ENCODE peak calls at places on chromosomes 11 and 22, in ten cellular contexts. K, M, W, N, D, V, S, R, G and E are unnamed samples.
A peak's percentile ranks its signal among the peaks of the same experiment; 100 is the strongest.

GRCh38 chr11:45042560-45042959 is 91.9 kb upstream of the TP53I11 start:
- DNase-seq in K (peak; percentile 59), M (no peak), W (no peak), N (no peak), D (peak; percentile 44), V (no peak), S (peak; percentile 69), R (no peak), G (no peak), E (no peak)

GRCh38 chr11:79546366-79546765 is 105.5 kb upstream of the TENM4 start:
- DNase-seq in K (peak; percentile 58), M (no peak), W (no peak), N (no peak), D (peak; percentile 40), V (no peak), S (no peak), R (no peak), G (no peak), E (no peak)

GRCh38 chr22:40534379-40535188 is 101.9 kb downstream of the MRTFA start:
- DNase-seq in K (peak; percentile 63), M (peak; percentile 53), W (no peak), N (no peak), D (peak; percentile 46), V (peak; percentile 65), S (no peak), R (no peak), G (no peak), E (peak; percentile 57)

GRCh38 chr11:76769645-76770586 is 13.2 kb upstream of the TSKU start:
- DNase-seq in K (peak; percentile 37), M (peak; percentile 31), W (peak; percentile 74), N (no peak), D (no peak), V (no peak), S (no peak), R (peak; percentile 62), G (peak; percentile 81), E (peak; percentile 74)

GRCh38 chr11:131154329-131154728 is 216.1 kb upstream of the NTM start:
- DNase-seq in K (no peak), M (no peak), W (no peak), N (peak; percentile 13), D (no peak), V (no peak), S (no peak), R (no peak), G (no peak), E (no peak)

GRCh38 chr11:115869780-115870431 is 365.7 kb upstream of the CADM1 start:
- DNase-seq in K (peak; percentile 33), M (peak; percentile 3), W (no peak), N (peak; percentile 59), D (peak; percentile 1), V (peak; percentile 88), S (no peak), R (no peak), G (peak; percentile 13), E (peak; percentile 1)

GRCh38 chr22:21652547-21653545 is 10.7 kb downstream of the SDF2L1 start:
- DNase-seq in K (no peak), M (no peak), W (no peak), N (peak; percentile 92), D (no peak), V (peak; percentile 29), S (no peak), R (no peak), G (no peak), E (no peak)

GRCh38 chr22:23762866-23763578 is at the start of gene C22orf15:
- DNase-seq in K (no peak), M (peak; percentile 44), W (no peak), N (peak; percentile 48), D (no peak), V (no peak), S (no peak), R (no peak), G (no peak), E (peak; percentile 29)

GRCh38 chr22:24326266-24326665 is 55.6 kb downstream of the SPECC1L start:
- DNase-seq in K (no peak), M (no peak), W (no peak), N (no peak), D (no peak), V (no peak), S (no peak), R (no peak), G (no peak), E (no peak)

GRCh38 chr22:22088658-22089458 is 106.3 kb upstream of the TOP3B start:
- DNase-seq in K (no peak), M (no peak), W (no peak), N (no peak), D (no peak), V (no peak), S (no peak), R (no peak), G (no peak), E (no peak)

GRCh38 chr11:47270331-47271271 is 668 bp downstream of the MADD start:
- DNase-seq in K (peak; percentile 47), M (peak; percentile 62), W (peak; percentile 39), N (no peak), D (peak; percentile 50), V (peak; percentile 41), S (no peak), R (peak; percentile 26), G (peak; percentile 49), E (peak; percentile 71)

GRCh38 chr11:31810779-31811647 is at the start of gene PAX6:
- DNase-seq in K (peak; percentile 22), M (peak; percentile 24), W (peak; percentile 27), N (peak; percentile 97), D (peak; percentile 67), V (peak; percentile 68), S (peak; percentile 65), R (peak; percentile 3), G (peak; percentile 51), E (peak; percentile 14)

GRCh38 chr11:1827095-1827797 is 7.5 kb upstream of the SYT8 start:
- DNase-seq in K (peak; percentile 64), M (peak; percentile 84), W (peak; percentile 82), N (no peak), D (peak; percentile 73), V (no peak), S (no peak), R (no peak), G (peak; percentile 70), E (peak; percentile 74)

GRCh38 chr22:25777870-25778269 is 35.9 kb downstream of the MYO18B start:
- DNase-seq in K (peak; percentile 46), M (peak; percentile 69), W (no peak), N (peak; percentile 45), D (peak; percentile 54), V (peak; percentile 60), S (no peak), R (no peak), G (peak; percentile 41), E (peak; percentile 38)

GRCh38 chr11:47442514-47442913 is 6.4 kb downstream of the RAPSN start:
- DNase-seq in K (no peak), M (no peak), W (no peak), N (no peak), D (no peak), V (no peak), S (no peak), R (no peak), G (no peak), E (no peak)

GRCh38 chr11:82846037-82846383 is 54.2 kb downstream of the PRCP start:
- DNase-seq in K (no peak), M (no peak), W (no peak), N (peak; percentile 72), D (no peak), V (no peak), S (no peak), R (no peak), G (no peak), E (no peak)

GRCh38 chr11:24635588-24636290 is 138.9 kb downstream of the LUZP2 start:
- DNase-seq in K (peak; percentile 61), M (no peak), W (no peak), N (no peak), D (peak; percentile 39), V (no peak), S (no peak), R (no peak), G (no peak), E (no peak)

GRCh38 chr11:92703431-92703830 is 266.0 kb upstream of the MTNR1B start:
- DNase-seq in K (no peak), M (peak; percentile 29), W (no peak), N (no peak), D (no peak), V (no peak), S (no peak), R (no peak), G (no peak), E (no peak)

DNA sequence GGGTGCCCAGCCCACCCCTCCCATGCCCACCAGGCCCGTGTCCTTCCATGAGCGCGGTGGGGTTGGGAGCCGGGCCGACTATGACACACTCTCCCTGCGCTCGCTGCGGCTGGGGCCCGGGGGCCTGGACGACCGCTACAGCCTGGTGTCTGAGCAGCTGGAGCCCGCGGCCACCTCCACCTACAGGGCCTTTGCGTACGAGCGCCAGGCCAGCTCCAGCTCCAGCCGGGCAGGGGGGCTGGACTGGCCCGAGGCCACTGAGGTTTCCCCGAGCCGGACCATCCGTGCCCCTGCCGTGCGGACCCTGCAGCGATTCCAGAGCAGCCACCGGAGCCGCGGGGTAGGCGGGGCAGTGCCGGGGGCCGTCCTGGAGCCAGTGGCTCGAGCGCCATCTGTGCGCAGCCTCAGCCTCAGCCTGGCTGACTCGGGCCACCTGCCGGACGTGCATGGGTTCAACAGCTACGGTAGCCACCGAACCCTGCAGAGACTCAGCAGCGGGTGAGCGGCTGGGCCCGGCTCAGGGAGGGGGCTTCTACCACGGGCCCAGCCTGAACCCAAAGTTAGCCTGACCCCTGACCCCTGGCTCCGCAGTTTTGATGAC is 3.0 kb downstream of the PKP3 start:
- DNase-seq in K (no peak), M (peak; percentile 69), W (peak; percentile 51), N (no peak), D (no peak), V (peak; percentile 81), S (no peak), R (peak; percentile 55), G (peak; percentile 63), E (peak; percentile 67)
- TF ChIP-seq CTCF in K (no peak), M (peak; percentile 54), W (no peak), N (no peak), D (no peak), V (peak; percentile 68), S (no peak), R (peak; percentile 45), G (peak; percentile 93), E (peak; percentile 62)

GRCh38 chr22:49647346-49648026 is 180.2 kb downstream of the BRD1 start:
- DNase-seq in K (no peak), M (no peak), W (peak; percentile 6), N (no peak), D (no peak), V (no peak), S (no peak), R (no peak), G (no peak), E (no peak)
- H3K4me3 ChIP-seq in K (no peak overlapping the region), M (no peak overlapping the region), W (no peak overlapping the region), N (no peak overlapping the region), D (no peak overlapping the region), V (no peak overlapping the region), S (no peak overlapping the region), R (no peak overlapping the region), G (no peak overlapping the region), E (no peak overlapping the region)

GRCh38 chr11:121323208-121323607 is 30.6 kb downstream of the SC5D start:
- DNase-seq in K (no peak), M (no peak), W (no peak), N (peak; percentile 56), D (no peak), V (no peak), S (no peak), R (no peak), G (no peak), E (no peak)
- TF ChIP-seq CTCF in K (no peak), M (no peak), W (no peak), N (peak; percentile 24), D (no peak), V (no peak), S (no peak), R (no peak), G (no peak), E (no peak)

GRCh38 chr22:17629646-17630045 is 1.1 kb upstream of the ATP6V1E1 start:
- DNase-seq in K (no peak), M (no peak), W (no peak), N (no peak), D (no peak), V (no peak), S (no peak), R (no peak), G (no peak), E (no peak)
- H3K4me3 ChIP-seq in K (no peak overlapping the region), M (peak overlapping the region; percentile 100), W (no peak overlapping the region), N (peak overlapping the region; percentile 95), D (no peak overlapping the region), V (peak overlapping the region; percentile 75), S (no peak overlapping the region), R (peak overlapping the region; percentile 98), G (peak overlapping the region; percentile 96), E (no peak overlapping the region)